ENCODE peak calls at places on chromosomes 11 and 22, in ten cellular contexts. One of them, this sample, is unnamed.
A peak's percentile ranks its signal among the peaks of the same experiment; 100 is the strongest.

GRCh38 chr11:2194877-2195755 is 23.5 kb upstream of the TH start:
- DNase-seq in Calu3: peak; percentile 70
- DNase-seq in WTC11: peak; percentile 87
- DNase-seq in upper lobe of right lung: no peak
- DNase-seq in PC-3: peak; percentile 60
- DNase-seq in IMR-90: peak; percentile 6
- DNase-seq in choroid plexus epithelial cell: peak; percentile 34
- DNase-seq in HCT116: no peak
- DNase-seq in colonic mucosa: peak; percentile 49
- DNase-seq in AG04450: no peak
- DNase-seq in this sample: no peak

GRCh38 chr11:85682330-85683305 is 3.4 kb downstream of the CCDC89 start:
- DNase-seq in IMR-90: peak; percentile 47
- DNase-seq in upper lobe of right lung: peak; percentile 87
- DNase-seq in choroid plexus epithelial cell: peak; percentile 61
- DNase-seq in Calu3: no peak
- DNase-seq in HCT116: no peak
- DNase-seq in AG04450: peak; percentile 32
- DNase-seq in PC-3: no peak
- DNase-seq in colonic mucosa: peak; percentile 64
- DNase-seq in WTC11: no peak
- DNase-seq in this sample: no peak

GRCh38 chr11:24457985-24458384 is 38.9 kb upstream of the LUZP2 start:
- DNase-seq in Calu3: no peak
- DNase-seq in AG04450: no peak
- DNase-seq in upper lobe of right lung: no peak
- DNase-seq in HCT116: no peak
- DNase-seq in PC-3: peak; percentile 5
- DNase-seq in WTC11: no peak
- DNase-seq in IMR-90: no peak
- DNase-seq in choroid plexus epithelial cell: no peak
- DNase-seq in colonic mucosa: no peak
- DNase-seq in this sample: no peak

GRCh38 chr11:46680164-46680760 is 20.2 kb downstream of the ARHGAP1 start:
- DNase-seq in AG04450: no peak
- DNase-seq in choroid plexus epithelial cell: no peak
- DNase-seq in HCT116: no peak
- DNase-seq in PC-3: no peak
- DNase-seq in Calu3: no peak
- DNase-seq in WTC11: no peak
- DNase-seq in IMR-90: no peak
- DNase-seq in upper lobe of right lung: peak; percentile 32
- DNase-seq in colonic mucosa: no peak
- DNase-seq in this sample: no peak

GRCh38 chr11:86396403-86396802 is 21.7 kb downstream of the CCDC81 start:
- DNase-seq in PC-3: peak; percentile 15
- DNase-seq in WTC11: no peak
- DNase-seq in IMR-90: peak; percentile 84
- DNase-seq in AG04450: peak; percentile 15
- DNase-seq in colonic mucosa: no peak
- DNase-seq in choroid plexus epithelial cell: peak; percentile 71
- DNase-seq in HCT116: no peak
- DNase-seq in upper lobe of right lung: no peak
- DNase-seq in Calu3: no peak
- DNase-seq in this sample: peak; percentile 78

GRCh38 chr22:10781571-10782403 is 4746.2 kb upstream of the OR11H1 start:
- DNase-seq in WTC11: no peak
- DNase-seq in Calu3: no peak
- DNase-seq in AG04450: no peak
- DNase-seq in upper lobe of right lung: no peak
- DNase-seq in choroid plexus epithelial cell: no peak
- DNase-seq in IMR-90: no peak
- DNase-seq in colonic mucosa: no peak
- DNase-seq in PC-3: no peak
- DNase-seq in HCT116: no peak
- DNase-seq in this sample: no peak

GRCh38 chr11:111186308-111186967 is 59.1 kb upstream of the POU2AF2 start:
- DNase-seq in upper lobe of right lung: no peak
- DNase-seq in Calu3: no peak
- DNase-seq in AG04450: no peak
- DNase-seq in IMR-90: peak; percentile 52
- DNase-seq in PC-3: no peak
- DNase-seq in choroid plexus epithelial cell: peak; percentile 23
- DNase-seq in colonic mucosa: no peak
- DNase-seq in WTC11: no peak
- DNase-seq in HCT116: no peak
- DNase-seq in this sample: no peak

GRCh38 chr11:91998466-91998865 is 226.2 kb upstream of the FAT3 start:
- DNase-seq in PC-3: no peak
- DNase-seq in WTC11: no peak
- DNase-seq in choroid plexus epithelial cell: no peak
- DNase-seq in upper lobe of right lung: no peak
- DNase-seq in Calu3: no peak
- DNase-seq in colonic mucosa: no peak
- DNase-seq in AG04450: no peak
- DNase-seq in HCT116: no peak
- DNase-seq in IMR-90: no peak
- DNase-seq in this sample: no peak

GRCh38 chr11:134266841-134267251 is 9.3 kb upstream of the GLB1L3 start:
- DNase-seq in Calu3: no peak
- DNase-seq in HCT116: no peak
- DNase-seq in colonic mucosa: peak; percentile 32
- DNase-seq in PC-3: peak; percentile 97
- DNase-seq in IMR-90: peak; percentile 72
- DNase-seq in AG04450: peak; percentile 47
- DNase-seq in WTC11: no peak
- DNase-seq in upper lobe of right lung: no peak
- DNase-seq in choroid plexus epithelial cell: peak; percentile 78
- DNase-seq in this sample: peak; percentile 67

GRCh38 chr11:12569499-12570040 is 104.7 kb upstream of the TEAD1 start:
- DNase-seq in Calu3: no peak
- DNase-seq in AG04450: no peak
- DNase-seq in WTC11: no peak
- DNase-seq in HCT116: no peak
- DNase-seq in choroid plexus epithelial cell: peak; percentile 11
- DNase-seq in IMR-90: peak; percentile 77
- DNase-seq in upper lobe of right lung: no peak
- DNase-seq in colonic mucosa: no peak
- DNase-seq in PC-3: no peak
- DNase-seq in this sample: no peak

GRCh38 chr11:95699631-95700470 is 89.7 kb downstream of the FAM76B start:
- DNase-seq in upper lobe of right lung: no peak
- DNase-seq in IMR-90: peak; percentile 49
- DNase-seq in Calu3: no peak
- DNase-seq in choroid plexus epithelial cell: peak; percentile 41
- DNase-seq in HCT116: no peak
- DNase-seq in PC-3: no peak
- DNase-seq in WTC11: no peak
- DNase-seq in colonic mucosa: no peak
- DNase-seq in AG04450: no peak
- DNase-seq in this sample: no peak

GRCh38 chr22:19488884-19489843 is 9.4 kb downstream of the CDC45 start:
- DNase-seq in IMR-90: peak; percentile 23
- DNase-seq in HCT116: no peak
- DNase-seq in Calu3: no peak
- DNase-seq in PC-3: peak; percentile 13
- DNase-seq in choroid plexus epithelial cell: peak; percentile 71
- DNase-seq in upper lobe of right lung: no peak
- DNase-seq in WTC11: no peak
- DNase-seq in AG04450: no peak
- DNase-seq in colonic mucosa: no peak
- DNase-seq in this sample: no peak

DNA sequence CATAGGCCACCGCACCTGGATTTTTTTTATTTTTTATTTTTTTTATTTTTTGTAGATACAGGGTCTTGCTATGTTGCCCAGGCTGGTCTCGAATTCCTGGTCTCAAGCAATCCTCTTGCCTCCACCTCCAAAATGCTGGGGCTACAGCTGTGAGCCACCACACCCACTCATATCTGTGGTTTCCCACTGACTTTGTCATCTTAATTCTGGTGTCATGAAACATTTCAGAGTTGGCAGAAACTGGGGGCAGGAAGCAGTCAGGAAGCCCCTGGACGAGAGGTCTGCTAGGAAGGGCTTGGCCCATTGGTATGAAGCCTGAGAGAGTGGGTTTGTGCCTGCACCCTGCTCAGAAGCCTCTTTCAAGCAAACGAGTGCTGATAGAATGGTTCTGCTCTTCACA is 49.0 kb downstream of the COMMD9 start:
- DNase-seq in upper lobe of right lung: no peak
- DNase-seq in IMR-90: peak; percentile 15
- DNase-seq in colonic mucosa: no peak
- DNase-seq in HCT116: no peak
- DNase-seq in PC-3: no peak
- DNase-seq in choroid plexus epithelial cell: no peak
- DNase-seq in AG04450: no peak
- DNase-seq in WTC11: no peak
- DNase-seq in Calu3: no peak
- DNase-seq in this sample: no peak
- TF ChIP-seq CTCF in upper lobe of right lung: no peak
- TF ChIP-seq CTCF in IMR-90: no peak
- TF ChIP-seq CTCF in colonic mucosa: no peak
- TF ChIP-seq CTCF in HCT116: no peak
- TF ChIP-seq CTCF in PC-3: no peak
- TF ChIP-seq CTCF in choroid plexus epithelial cell: no peak
- TF ChIP-seq CTCF in AG04450: no peak
- TF ChIP-seq CTCF in WTC11: no peak
- TF ChIP-seq CTCF in Calu3: no peak
- TF ChIP-seq CTCF in this sample: no peak

GRCh38 chr11:119681537-119681936 is 47.5 kb downstream of the NECTIN1 start:
- DNase-seq in PC-3: no peak
- DNase-seq in HCT116: no peak
- DNase-seq in colonic mucosa: no peak
- DNase-seq in Calu3: no peak
- DNase-seq in upper lobe of right lung: no peak
- DNase-seq in choroid plexus epithelial cell: no peak
- DNase-seq in AG04450: no peak
- DNase-seq in WTC11: no peak
- DNase-seq in IMR-90: no peak
- DNase-seq in this sample: no peak
- TF ChIP-seq CTCF in PC-3: peak; percentile 31
- TF ChIP-seq CTCF in HCT116: peak; percentile 31
- TF ChIP-seq CTCF in colonic mucosa: no peak
- TF ChIP-seq CTCF in Calu3: no peak
- TF ChIP-seq CTCF in upper lobe of right lung: no peak
- TF ChIP-seq CTCF in choroid plexus epithelial cell: peak; percentile 25
- TF ChIP-seq CTCF in AG04450: no peak
- TF ChIP-seq CTCF in WTC11: no peak
- TF ChIP-seq CTCF in IMR-90: no peak
- TF ChIP-seq CTCF in this sample: no peak

GRCh38 chr11:62123669-62124185 is at the start of gene INCENP:
- DNase-seq in PC-3: peak; percentile 100
- DNase-seq in choroid plexus epithelial cell: peak; percentile 99
- DNase-seq in IMR-90: peak; percentile 98
- DNase-seq in colonic mucosa: peak; percentile 97
- DNase-seq in Calu3: peak; percentile 94
- DNase-seq in AG04450: peak; percentile 96
- DNase-seq in HCT116: peak; percentile 97
- DNase-seq in upper lobe of right lung: peak; percentile 98
- DNase-seq in WTC11: peak; percentile 95
- DNase-seq in this sample: peak; percentile 99
- TF ChIP-seq CTCF in PC-3: peak; percentile 8
- TF ChIP-seq CTCF in choroid plexus epithelial cell: peak; percentile 3
- TF ChIP-seq CTCF in IMR-90: no peak
- TF ChIP-seq CTCF in colonic mucosa: no peak
- TF ChIP-seq CTCF in Calu3: no peak
- TF ChIP-seq CTCF in AG04450: peak; percentile 1
- TF ChIP-seq CTCF in HCT116: no peak
- TF ChIP-seq CTCF in upper lobe of right lung: no peak
- TF ChIP-seq CTCF in WTC11: no peak
- TF ChIP-seq CTCF in this sample: no peak

DNA sequence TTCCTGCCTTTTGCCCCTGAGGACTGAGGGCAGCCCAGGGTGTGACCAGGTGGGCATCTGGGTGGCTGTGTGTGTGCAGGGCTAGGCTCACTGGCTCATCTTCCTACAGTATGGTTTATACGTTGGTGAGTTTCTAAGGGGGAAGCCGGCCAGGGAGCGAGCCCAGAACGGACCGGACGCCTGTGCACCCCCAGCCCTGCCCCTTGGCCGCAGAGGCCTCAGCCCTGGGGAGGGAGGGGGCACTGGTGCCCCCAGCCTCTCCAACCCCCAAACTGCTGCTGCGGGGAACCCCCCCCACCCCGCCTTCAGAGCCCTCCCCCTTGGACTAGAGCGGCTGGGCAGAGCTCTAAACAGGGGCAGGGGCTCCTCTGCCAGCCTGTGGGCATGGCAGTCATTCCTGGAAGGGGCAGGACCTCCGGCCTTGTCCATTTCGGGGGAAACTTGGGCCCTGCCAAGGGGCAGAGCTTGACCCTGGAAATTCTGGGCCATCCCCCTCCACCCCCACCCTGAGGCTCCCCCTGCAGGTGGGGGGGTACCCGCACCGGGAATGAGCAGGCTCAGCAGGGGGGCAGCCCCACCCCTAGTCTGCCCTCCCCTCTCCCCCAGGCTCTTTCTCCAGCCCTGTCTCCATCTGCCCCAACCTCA is 5.4 kb downstream of the YIF1A start:
- DNase-seq in upper lobe of right lung: no peak
- DNase-seq in PC-3: no peak
- DNase-seq in Calu3: no peak
- DNase-seq in AG04450: no peak
- DNase-seq in colonic mucosa: no peak
- DNase-seq in choroid plexus epithelial cell: no peak
- DNase-seq in WTC11: no peak
- DNase-seq in HCT116: no peak
- DNase-seq in IMR-90: no peak
- DNase-seq in this sample: no peak
- TF ChIP-seq CTCF in upper lobe of right lung: no peak
- TF ChIP-seq CTCF in PC-3: peak; percentile 36
- TF ChIP-seq CTCF in Calu3: peak; percentile 27
- TF ChIP-seq CTCF in AG04450: no peak
- TF ChIP-seq CTCF in colonic mucosa: no peak
- TF ChIP-seq CTCF in choroid plexus epithelial cell: no peak
- TF ChIP-seq CTCF in WTC11: no peak
- TF ChIP-seq CTCF in HCT116: peak; percentile 21
- TF ChIP-seq CTCF in IMR-90: no peak
- TF ChIP-seq CTCF in this sample: peak; percentile 54

This sample was measured in HFFc6.